ENCODE peak calls at places on chromosomes 3 and 15, in seven cellular contexts. E, I, C, S, X, Z and U are unnamed samples.

GRCh38 chr15:55897560-55898336 is 95.7 kb downstream of the NEDD4 start:
- DNase-seq in E (no peak), I (no peak), C (peak), S (peak), X (peak), Z (peak), U (peak)

GRCh38 chr3:27216955-27217552 is 152.1 kb downstream of the NEK10 start:
- DNase-seq in E (no peak), I (no peak), C (peak), S (peak), X (no peak), Z (no peak), U (peak)

GRCh38 chr3:113212155-113212844 is 943 bp downstream of the BOC start:
- DNase-seq in E (no peak), I (no peak), C (no peak), S (peak), X (peak), Z (peak), U (peak)

GRCh38 chr15:33007295-33007855 is 187.1 kb downstream of the FMN1 start:
- DNase-seq in E (no peak), I (no peak), C (peak), S (peak), X (peak), Z (peak), U (no peak)

GRCh38 chr3:57998366-57999283 is 9.6 kb upstream of the FLNB start:
- DNase-seq in E (no peak), I (no peak), C (peak), S (no peak), X (no peak), Z (peak), U (peak)

GRCh38 chr3:60079076-60079475 is 1029.3 kb upstream of the CFAP20DC start:
- DNase-seq in E (no peak), I (no peak), C (no peak), S (no peak), X (peak), Z (no peak), U (no peak)

GRCh38 chr3:46576899-46577298 is 10.8 kb upstream of the LRRC2 start:
- DNase-seq in E (peak), I (no peak), C (no peak), S (no peak), X (peak), Z (peak), U (no peak)

GRCh38 chr3:107425033-107425432 is 47.8 kb downstream of the CCDC54 start:
- DNase-seq in E (no peak), I (no peak), C (peak), S (no peak), X (no peak), Z (no peak), U (no peak)

GRCh38 chr3:183515968-183516851 is 39.3 kb downstream of the KLHL6 start:
- DNase-seq in E (no peak), I (peak), C (no peak), S (no peak), X (peak), Z (peak), U (no peak)

GRCh38 chr3:58071480-58071971 is 63.3 kb downstream of the FLNB start:
- DNase-seq in E (no peak), I (no peak), C (no peak), S (no peak), X (no peak), Z (no peak), U (no peak)

GRCh38 chr3:123605789-123606234 is 21.0 kb upstream of the HACD2 start:
- DNase-seq in E (no peak), I (no peak), C (no peak), S (no peak), X (peak), Z (no peak), U (peak)

GRCh38 chr3:48268381-48268935 is 27.6 kb downstream of the ZNF589 start:
- DNase-seq in E (no peak), I (peak), C (no peak), S (no peak), X (no peak), Z (no peak), U (no peak)

GRCh38 chr3:30516238-30516637 is 90.2 kb upstream of the TGFBR2 start:
- DNase-seq in E (no peak), I (no peak), C (peak), S (peak), X (no peak), Z (no peak), U (no peak)

GRCh38 chr3:122077293-122078234 is 22.4 kb downstream of the CD86 start:
- DNase-seq in E (no peak), I (no peak), C (no peak), S (no peak), X (no peak), Z (no peak), U (no peak)

GRCh38 chr3:147431746-147432145 is 22.6 kb downstream of the ZIC1 start:
- DNase-seq in E (no peak), I (no peak), C (no peak), S (no peak), X (no peak), Z (no peak), U (no peak)

GRCh38 chr3:146166450-146167222 is 5.7 kb upstream of the PLOD2 start:
- DNase-seq in E (no peak), I (no peak), C (peak), S (peak), X (no peak), Z (peak), U (peak)

GRCh38 chr15:101083336-101084045 is 164.3 kb downstream of the LRRK1 start:
- DNase-seq in E (no peak), I (no peak), C (no peak), S (no peak), X (no peak), Z (no peak), U (no peak)

GRCh38 chr3:192038726-192039125 is 577.8 kb downstream of the PYDC2 start:
- DNase-seq in E (no peak), I (no peak), C (no peak), S (no peak), X (peak), Z (no peak), U (no peak)

GRCh38 chr3:57026918-57027317 is 33.5 kb upstream of the SPATA12 start:
- DNase-seq in E (no peak), I (no peak), C (peak), S (peak), X (no peak), Z (no peak), U (peak)

GRCh38 chr3:196064006-196064405 is 17.9 kb downstream of the TFRC start:
- DNase-seq in E (no peak), I (no peak), C (peak), S (no peak), X (no peak), Z (no peak), U (no peak)

GRCh38 chr3:161890147-161890625 is 393.6 kb downstream of the OTOL1 start:
- DNase-seq in E (no peak), I (no peak), C (peak), S (peak), X (no peak), Z (no peak), U (peak)

GRCh38 chr3:143627336-143627735 is 220.9 kb downstream of the SLC9A9 start:
- DNase-seq in E (no peak), I (no peak), C (peak), S (peak), X (no peak), Z (no peak), U (no peak)

GRCh38 chr3:167396075-167396474 is 16.0 kb upstream of the ZBBX start:
- DNase-seq in E (no peak), I (no peak), C (no peak), S (no peak), X (peak), Z (no peak), U (no peak)

GRCh38 chr3:38816026-38816425 is at the start of gene SCN10A:
- DNase-seq in E (no peak), I (no peak), C (no peak), S (no peak), X (no peak), Z (no peak), U (no peak)
- H3K4me3 ChIP-seq in E (no peak), I (no peak), C (no peak), S (no peak), X (no peak), Z (no peak), U (no peak)

GRCh38 chr3:11271986-11272904 is at the start of gene ATG7:
- DNase-seq in E (peak), I (peak), C (peak), S (peak), X (peak), Z (peak), U (peak)
- TF ChIP-seq CTCF in E (no peak), I (no peak), C (no peak), S (no peak), X (no peak), Z (no peak), U (peak)

GRCh38 chr15:22788004-22788403 is 1.6 kb downstream of the NIPA1 start:
- DNase-seq in E (no peak), I (no peak), C (no peak), S (no peak), X (no peak), Z (no peak), U (no peak)
- H3K4me3 ChIP-seq in E (no peak), I (no peak), C (no peak), S (no peak), X (peak), Z (no peak), U (no peak)

GRCh38 chr15:78641876-78642275 is 866 bp upstream of the CHRNB4 start:
- DNase-seq in E (no peak), I (no peak), C (no peak), S (no peak), X (peak), Z (no peak), U (no peak)

GRCh38 chr15:78640527-78640839 is 527 bp downstream of the CHRNB4 start:
- DNase-seq in E (no peak), I (no peak), C (no peak), S (no peak), X (peak), Z (peak), U (no peak)

GRCh38 chr15:78638658-78639314 is 2.2 kb downstream of the CHRNB4 start:
- DNase-seq in E (no peak), I (no peak), C (peak), S (peak), X (peak), Z (peak), U (peak)

GRCh38 chr15:78642341-78642740 is 1.3 kb upstream of the CHRNB4 start:
- DNase-seq in E (no peak), I (no peak), C (no peak), S (no peak), X (no peak), Z (no peak), U (no peak)

GRCh38 chr15:78640840-78641733 is at the start of gene CHRNB4:
- DNase-seq in E (no peak), I (no peak), C (no peak), S (no peak), X (peak), Z (peak), U (no peak)
- TF ChIP-seq CTCF in E (no peak), I (no peak), C (no peak), S (no peak), X (peak), Z (peak), U (no peak)

GRCh38 chr15:36877294-36877693 is 223.1 kb downstream of the MEIS2 start:
- DNase-seq in E (no peak), I (no peak), C (no peak), S (no peak), X (peak), Z (peak), U (no peak)

GRCh38 chr15:36880226-36880912 is 220.0 kb downstream of the MEIS2 start:
- DNase-seq in E (no peak), I (no peak), C (no peak), S (no peak), X (peak), Z (peak), U (no peak)

GRCh38 chr15:36879568-36880225 is 220.7 kb downstream of the MEIS2 start:
- DNase-seq in E (no peak), I (no peak), C (no peak), S (no peak), X (peak), Z (peak), U (no peak)

GRCh38 chr15:36877796-36878744 is 222.3 kb downstream of the MEIS2 start:
- DNase-seq in E (no peak), I (no peak), C (no peak), S (no peak), X (peak), Z (peak), U (no peak)

DNA sequence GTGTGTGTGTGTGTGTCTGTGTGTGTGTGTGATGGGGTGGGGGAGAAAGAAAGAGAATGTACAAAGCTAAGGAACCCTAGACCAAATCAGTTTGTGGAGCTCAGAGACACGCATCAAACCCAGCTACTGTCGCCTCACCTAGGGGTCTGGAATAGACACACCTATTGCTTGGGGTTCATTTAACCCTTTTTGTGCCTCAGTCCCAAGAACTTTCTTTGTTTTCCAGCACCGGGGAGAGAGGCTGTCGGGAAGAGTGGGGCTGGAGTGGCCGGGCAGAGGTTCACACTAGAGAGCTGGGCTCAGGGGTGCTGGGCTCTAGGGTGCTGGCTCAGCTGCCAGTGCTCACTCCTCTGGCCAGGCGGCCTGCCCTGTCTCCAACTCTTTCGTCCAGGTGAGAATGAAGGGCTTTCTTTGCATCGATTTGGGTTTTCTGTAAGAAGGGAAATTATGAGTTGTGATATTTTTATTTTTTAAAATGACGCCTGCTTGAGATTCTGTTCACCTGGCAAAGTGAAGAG is 221.5 kb downstream of the MEIS2 start:
- DNase-seq in E (no peak), I (no peak), C (no peak), S (no peak), X (peak), Z (no peak), U (no peak)
- H3K4me3 ChIP-seq in E (peak), I (no peak), C (no peak), S (no peak), X (peak), Z (peak), U (no peak)

GRCh38 chr3:6282920-6283319 is 578.0 kb upstream of the GRM7 start:
- DNase-seq in E (no peak), I (no peak), C (no peak), S (no peak), X (no peak), Z (no peak), U (no peak)
- TF ChIP-seq CTCF in E (no peak), I (no peak), C (no peak), S (no peak), X (no peak), Z (no peak), U (no peak)

DNA sequence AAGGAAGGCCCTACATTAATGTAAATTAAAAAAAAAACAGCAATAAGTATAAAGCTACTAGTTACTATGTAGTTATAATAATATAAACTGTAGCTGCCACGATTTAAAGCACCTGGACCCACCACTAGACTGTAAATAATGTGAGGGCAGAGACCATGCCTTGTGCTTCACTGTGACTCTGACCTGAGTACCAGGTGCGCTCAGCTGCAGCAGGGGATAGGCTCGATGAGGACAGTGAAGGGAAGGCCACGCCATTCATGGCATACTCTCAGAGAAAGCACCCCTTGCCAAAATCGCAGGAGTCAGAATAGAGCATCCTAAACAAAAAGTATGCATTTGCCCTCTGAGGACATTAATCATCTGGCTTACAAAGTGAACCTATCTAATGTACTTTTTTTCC is 5.1 kb downstream of the FSTL1 start:
- DNase-seq in E (no peak), I (no peak), C (no peak), S (no peak), X (no peak), Z (no peak), U (no peak)
- H3K4me3 ChIP-seq in E (peak), I (no peak), C (no peak), S (no peak), X (no peak), Z (no peak), U (no peak)

DNA sequence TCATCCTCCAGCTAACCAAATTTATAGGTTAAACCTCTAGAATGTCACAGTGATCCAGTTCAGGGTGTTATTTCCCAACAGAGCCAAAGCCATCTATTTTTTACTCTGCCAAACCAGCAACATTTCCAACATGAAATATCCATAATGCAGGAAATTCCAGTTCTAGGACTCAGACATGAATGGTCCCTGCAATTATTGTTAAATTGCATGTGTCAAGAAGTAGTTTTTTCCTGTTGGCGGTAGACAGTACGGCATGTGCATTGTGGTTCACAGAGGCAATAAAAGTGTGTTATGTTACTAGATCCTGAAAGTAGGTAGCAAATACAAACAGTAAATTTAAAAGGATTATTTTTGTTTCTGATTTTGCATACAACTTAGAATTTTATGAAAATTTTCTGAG is 215.7 kb upstream of the THBS1 start:
- DNase-seq in E (no peak), I (no peak), C (peak), S (no peak), X (no peak), Z (no peak), U (no peak)
- TF ChIP-seq CTCF in E (no peak), I (no peak), C (no peak), S (no peak), X (no peak), Z (no peak), U (no peak)